ENCODE peak calls at places on chromosomes 12 and 14, in five cellular contexts. X is AG04450, S is PC-3, Y is astrocyte of the cerebellum, A is GM12865. I is an unnamed sample.

GRCh38 chr12:3607821-3608220 is 116.8 kb downstream of the PRMT8 start:
- DNase-seq in X (no peak), S (no peak), Y (no peak), A (no peak), I (no peak)

GRCh38 chr12:76883151-76883550 is 4.3 kb upstream of the CSRP2 start:
- DNase-seq in X (no peak), S (no peak), Y (no peak), A (no peak), I (no peak)

GRCh38 chr12:115763376-115763775 is 514.1 kb downstream of the MED13L start:
- DNase-seq in X (no peak), S (peak), Y (no peak), A (no peak), I (no peak)

GRCh38 chr14:24053548-24054323 is 1.9 kb downstream of the CARMIL3 start:
- DNase-seq in X (no peak), S (no peak), Y (no peak), A (no peak), I (no peak)

GRCh38 chr12:66035289-66035961 is 95.1 kb downstream of the LLPH start:
- DNase-seq in X (no peak), S (peak), Y (peak), A (peak), I (no peak)

GRCh38 chr12:48420031-48420775 is 52.2 kb upstream of the ANP32D start:
- DNase-seq in X (no peak), S (no peak), Y (no peak), A (no peak), I (no peak)

GRCh38 chr12:4160314-4161040 is 113.1 kb upstream of the CCND2 start:
- DNase-seq in X (no peak), S (no peak), Y (no peak), A (no peak), I (no peak)

GRCh38 chr12:93913845-93914244 is 234.5 kb upstream of the PLXNC1 start:
- DNase-seq in X (no peak), S (no peak), Y (peak), A (no peak), I (peak)

GRCh38 chr14:90660865-90661570 is 155.2 kb downstream of the TTC7B start:
- DNase-seq in X (no peak), S (no peak), Y (no peak), A (no peak), I (no peak)

GRCh38 chr14:90132821-90133570 is 71.2 kb downstream of the KCNK13 start:
- DNase-seq in X (no peak), S (no peak), Y (no peak), A (no peak), I (no peak)

GRCh38 chr12:1504304-1505150 is 89.9 kb downstream of the FBXL14 start:
- DNase-seq in X (no peak), S (no peak), Y (no peak), A (no peak), I (no peak)

GRCh38 chr12:101670007-101670671 is 27.3 kb upstream of the CHPT1 start:
- DNase-seq in X (peak), S (peak), Y (peak), A (peak), I (peak)
- TF ChIP-seq CTCF in X (peak), S (peak), Y (peak), A (peak), I (peak)

GRCh38 chr14:38618514-38618913 is 362.6 kb upstream of the CLEC14A start:
- DNase-seq in X (no peak), S (no peak), Y (no peak), A (no peak), I (no peak)
- TF ChIP-seq CTCF in X (peak), S (peak), Y (no peak), A (peak), I (no peak)

GRCh38 chr12:23376238-23376637 is 573.2 kb downstream of the SOX5 start:
- DNase-seq in X (no peak), S (no peak), Y (no peak), A (no peak), I (no peak)
- TF ChIP-seq CTCF in X (no peak), S (no peak), Y (no peak), A (no peak), I (no peak)

GRCh38 chr14:76115010-76115422 is 36.7 kb upstream of the GPATCH2L start:
- DNase-seq in X (no peak), S (no peak), Y (no peak), A (no peak), I (no peak)

GRCh38 chr14:76109087-76109880 is 42.4 kb upstream of the GPATCH2L start:
- DNase-seq in X (no peak), S (peak), Y (no peak), A (no peak), I (peak)

GRCh38 chr14:76117789-76118188 is 33.9 kb upstream of the GPATCH2L start:
- DNase-seq in X (no peak), S (no peak), Y (no peak), A (no peak), I (no peak)

GRCh38 chr14:76112889-76113611 is 38.7 kb upstream of the GPATCH2L start:
- DNase-seq in X (no peak), S (no peak), Y (no peak), A (no peak), I (no peak)

GRCh38 chr14:76113691-76114090 is 38.0 kb upstream of the GPATCH2L start:
- DNase-seq in X (no peak), S (no peak), Y (no peak), A (no peak), I (no peak)
- TF ChIP-seq CTCF in X (no peak), S (no peak), Y (no peak), A (no peak), I (no peak)

GRCh38 chr14:104574978-104575377 is 4.6 kb upstream of the C14orf180 start:
- DNase-seq in X (no peak), S (no peak), Y (no peak), A (no peak), I (no peak)

GRCh38 chr14:104574536-104574935 is 5.0 kb upstream of the C14orf180 start:
- DNase-seq in X (no peak), S (no peak), Y (no peak), A (no peak), I (no peak)

GRCh38 chr14:104577457-104578301 is 1.9 kb upstream of the C14orf180 start:
- DNase-seq in X (no peak), S (no peak), Y (no peak), A (no peak), I (no peak)

GRCh38 chr14:104579507-104579906 is at the start of gene C14orf180:
- DNase-seq in X (no peak), S (no peak), Y (no peak), A (no peak), I (no peak)

GRCh38 chr14:104576607-104577332 is 2.8 kb upstream of the C14orf180 start:
- DNase-seq in X (no peak), S (peak), Y (no peak), A (no peak), I (no peak)
- TF ChIP-seq CTCF in X (no peak), S (peak), Y (no peak), A (no peak), I (no peak)

GRCh38 chr12:57520008-57520726 is at the start of gene DDIT3:
- DNase-seq in X (peak), S (peak), Y (peak), A (peak), I (peak)

GRCh38 chr12:57523706-57524614 is 1.3 kb downstream of the MBD6 start:
- DNase-seq in X (no peak), S (no peak), Y (no peak), A (peak), I (no peak)

GRCh38 chr12:57522887-57523705 is 472 bp downstream of the MBD6 start:
- DNase-seq in X (no peak), S (peak), Y (no peak), A (peak), I (no peak)

GRCh38 chr12:57521475-57522018 is 1.1 kb upstream of the MBD6 start:
- DNase-seq in X (no peak), S (no peak), Y (no peak), A (no peak), I (no peak)

DNA sequence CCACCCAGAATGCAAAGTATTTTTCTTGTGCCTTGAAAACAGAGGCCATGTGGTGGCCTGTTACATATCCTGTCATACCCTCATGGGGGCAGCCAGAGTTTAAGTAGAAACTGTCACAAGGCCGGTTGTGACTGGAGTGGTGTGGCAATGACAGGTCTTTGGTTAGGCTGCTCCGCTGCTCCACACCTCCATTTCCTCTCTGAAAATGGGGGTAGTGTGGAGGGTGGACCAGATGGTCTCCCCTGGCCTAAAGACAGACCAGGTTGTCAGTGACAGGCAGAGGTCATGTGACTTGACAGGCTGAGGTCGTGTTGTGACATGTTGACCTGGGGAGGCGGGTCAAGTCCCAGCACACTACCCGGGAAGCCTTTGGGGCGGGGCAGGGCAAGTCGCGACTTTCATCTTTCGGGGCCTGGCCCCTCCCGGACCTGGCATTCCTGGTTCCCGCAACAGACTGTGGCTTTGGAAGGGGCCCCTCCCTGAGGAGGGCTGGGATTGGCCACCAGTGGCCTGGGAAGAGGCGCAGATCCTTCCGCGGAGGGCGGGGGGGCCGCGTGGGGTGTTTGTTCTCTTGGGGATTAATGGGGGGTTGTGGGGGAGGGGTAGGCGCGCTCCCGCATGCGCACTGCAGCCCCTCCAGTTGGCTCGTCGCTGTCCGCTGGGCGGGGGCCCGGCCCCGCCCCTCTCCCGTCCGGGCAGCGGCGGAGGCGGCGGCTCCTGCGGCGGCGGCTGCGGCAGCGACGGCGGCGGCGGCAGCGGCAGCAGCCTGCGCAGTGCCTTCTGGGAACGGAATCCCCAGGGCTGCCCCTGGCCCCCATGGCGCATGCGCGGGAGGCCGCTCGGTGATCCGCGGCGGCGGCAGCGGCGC is at the start of gene MBD6:
- DNase-seq in X (peak), S (peak), Y (peak), A (peak), I (peak)
- TF ChIP-seq CTCF in X (no peak), S (no peak), Y (no peak), A (no peak), I (no peak)

I was measured in AG09319.